ENCODE peak calls at places on chromosome 5, in nine cellular contexts. One of them, this sample, is unnamed.

GRCh38 chr5:111262815-111263214 is 38.6 kb downstream of the CAMK4 start:
- DNase-seq in stimulated activated CD4-positive, alpha-beta T cell treated with anti-CD3 and anti-CD28 coated beads, TNF-alpha, amount 100 ng/mL, for 24 hours: no peak
- DNase-seq in T-cell: no peak
- DNase-seq in neural progenitor cell: no peak
- DNase-seq in AG08395: no peak
- DNase-seq in NCI-H510A treated with DMSO at 0.1 percent for 48 hours: no peak
- DNase-seq in lower leg skin: no peak
- DNase-seq in stimulated activated CD8-positive, alpha-beta memory T cell treated with anti-CD3 and anti-CD28 coated beads, Interleukin-2, amount 100 ng/mL, for 1 hour: no peak
- DNase-seq in HuH-7.5: no peak
- DNase-seq in this sample: no peak

GRCh38 chr5:105903069-105903468 is 1767.7 kb downstream of the EFNA5 start:
- DNase-seq in T-cell: no peak
- DNase-seq in stimulated activated CD8-positive, alpha-beta memory T cell treated with anti-CD3 and anti-CD28 coated beads, Interleukin-2, amount 100 ng/mL, for 1 hour: no peak
- DNase-seq in stimulated activated CD4-positive, alpha-beta T cell treated with anti-CD3 and anti-CD28 coated beads, TNF-alpha, amount 100 ng/mL, for 24 hours: no peak
- DNase-seq in NCI-H510A treated with DMSO at 0.1 percent for 48 hours: no peak
- DNase-seq in AG08395: peak
- DNase-seq in neural progenitor cell: no peak
- DNase-seq in lower leg skin: no peak
- DNase-seq in HuH-7.5: no peak
- DNase-seq in this sample: no peak

GRCh38 chr5:55052383-55052931 is 28.4 kb downstream of the GZMK start:
- DNase-seq in neural progenitor cell: no peak
- DNase-seq in stimulated activated CD4-positive, alpha-beta T cell treated with anti-CD3 and anti-CD28 coated beads, TNF-alpha, amount 100 ng/mL, for 24 hours: no peak
- DNase-seq in HuH-7.5: no peak
- DNase-seq in lower leg skin: no peak
- DNase-seq in T-cell: no peak
- DNase-seq in AG08395: no peak
- DNase-seq in stimulated activated CD8-positive, alpha-beta memory T cell treated with anti-CD3 and anti-CD28 coated beads, Interleukin-2, amount 100 ng/mL, for 1 hour: no peak
- DNase-seq in NCI-H510A treated with DMSO at 0.1 percent for 48 hours: no peak
- DNase-seq in this sample: no peak

GRCh38 chr5:173804579-173804978 is 83.6 kb upstream of the CPEB4 start:
- DNase-seq in AG08395: no peak
- DNase-seq in T-cell: no peak
- DNase-seq in HuH-7.5: no peak
- DNase-seq in stimulated activated CD4-positive, alpha-beta T cell treated with anti-CD3 and anti-CD28 coated beads, TNF-alpha, amount 100 ng/mL, for 24 hours: no peak
- DNase-seq in NCI-H510A treated with DMSO at 0.1 percent for 48 hours: no peak
- DNase-seq in neural progenitor cell: no peak
- DNase-seq in lower leg skin: no peak
- DNase-seq in stimulated activated CD8-positive, alpha-beta memory T cell treated with anti-CD3 and anti-CD28 coated beads, Interleukin-2, amount 100 ng/mL, for 1 hour: no peak
- DNase-seq in this sample: no peak

GRCh38 chr5:119285070-119285916 is 70.5 kb upstream of the TNFAIP8 start:
- DNase-seq in stimulated activated CD4-positive, alpha-beta T cell treated with anti-CD3 and anti-CD28 coated beads, TNF-alpha, amount 100 ng/mL, for 24 hours: no peak
- DNase-seq in HuH-7.5: no peak
- DNase-seq in lower leg skin: no peak
- DNase-seq in T-cell: no peak
- DNase-seq in neural progenitor cell: no peak
- DNase-seq in NCI-H510A treated with DMSO at 0.1 percent for 48 hours: no peak
- DNase-seq in stimulated activated CD8-positive, alpha-beta memory T cell treated with anti-CD3 and anti-CD28 coated beads, Interleukin-2, amount 100 ng/mL, for 1 hour: no peak
- DNase-seq in AG08395: peak
- DNase-seq in this sample: no peak

GRCh38 chr5:129204525-129204924 is 110.0 kb downstream of the ISOC1 start:
- DNase-seq in neural progenitor cell: no peak
- DNase-seq in T-cell: no peak
- DNase-seq in lower leg skin: no peak
- DNase-seq in NCI-H510A treated with DMSO at 0.1 percent for 48 hours: no peak
- DNase-seq in AG08395: no peak
- DNase-seq in stimulated activated CD8-positive, alpha-beta memory T cell treated with anti-CD3 and anti-CD28 coated beads, Interleukin-2, amount 100 ng/mL, for 1 hour: no peak
- DNase-seq in stimulated activated CD4-positive, alpha-beta T cell treated with anti-CD3 and anti-CD28 coated beads, TNF-alpha, amount 100 ng/mL, for 24 hours: no peak
- DNase-seq in HuH-7.5: no peak
- DNase-seq in this sample: no peak

GRCh38 chr5:163912023-163912422 is 406.6 kb downstream of the MAT2B start:
- DNase-seq in stimulated activated CD8-positive, alpha-beta memory T cell treated with anti-CD3 and anti-CD28 coated beads, Interleukin-2, amount 100 ng/mL, for 1 hour: no peak
- DNase-seq in T-cell: no peak
- DNase-seq in AG08395: no peak
- DNase-seq in neural progenitor cell: no peak
- DNase-seq in stimulated activated CD4-positive, alpha-beta T cell treated with anti-CD3 and anti-CD28 coated beads, TNF-alpha, amount 100 ng/mL, for 24 hours: no peak
- DNase-seq in lower leg skin: no peak
- DNase-seq in HuH-7.5: no peak
- DNase-seq in NCI-H510A treated with DMSO at 0.1 percent for 48 hours: no peak
- DNase-seq in this sample: no peak

GRCh38 chr5:100746730-100747129 is 156.4 kb downstream of the ST8SIA4 start:
- DNase-seq in T-cell: no peak
- DNase-seq in stimulated activated CD4-positive, alpha-beta T cell treated with anti-CD3 and anti-CD28 coated beads, TNF-alpha, amount 100 ng/mL, for 24 hours: no peak
- DNase-seq in HuH-7.5: no peak
- DNase-seq in AG08395: no peak
- DNase-seq in neural progenitor cell: no peak
- DNase-seq in lower leg skin: no peak
- DNase-seq in NCI-H510A treated with DMSO at 0.1 percent for 48 hours: no peak
- DNase-seq in stimulated activated CD8-positive, alpha-beta memory T cell treated with anti-CD3 and anti-CD28 coated beads, Interleukin-2, amount 100 ng/mL, for 1 hour: no peak
- DNase-seq in this sample: peak

This sample was measured in GM20000.